ENCODE peak calls at places on chromosome 18, in seven cellular contexts. H is GM12878, C is PC-9, Z is astrocyte, W is fibroblast of lung, O is HCT116, D is endothelial cell of umbilical vein. Y is an unnamed sample.

GRCh38 chr18:59279193-59279592 is 5.9 kb upstream of the RAX start:
- DNase-seq in H (no peak), O (no peak), W (peak), Z (no peak), C (no peak), D (no peak), Y (no peak)

GRCh38 chr18:23943104-23943503 is 71.5 kb upstream of the TTC39C start:
- DNase-seq in C (no peak), W (no peak), Z (no peak), D (no peak), O (no peak), H (peak), Y (no peak)

GRCh38 chr18:42030586-42031182 is 75.7 kb downstream of the PIK3C3 start:
- DNase-seq in W (peak), D (peak), Z (peak), O (no peak), H (no peak), C (peak), Y (peak)

GRCh38 chr18:34709104-34709503 is 994 bp upstream of the DTNA start:
- DNase-seq in Z (peak), C (no peak), O (no peak), D (no peak), H (no peak), W (peak), Y (peak)

GRCh38 chr18:9771261-9771976 is 63.3 kb downstream of the RAB31 start:
- DNase-seq in O (peak), D (peak), C (peak), Z (peak), H (no peak), W (peak), Y (peak)

GRCh38 chr18:46623541-46623940 is 33.5 kb downstream of the LOXHD1 start:
- DNase-seq in W (no peak), Z (no peak), H (no peak), O (no peak), D (peak), C (no peak), Y (no peak)

GRCh38 chr18:34624551-34624950 is 85.5 kb upstream of the DTNA start:
- DNase-seq in C (no peak), W (peak), D (peak), Z (peak), H (no peak), O (no peak), Y (peak)

GRCh38 chr18:69757733-69758132 is 189.9 kb downstream of the CD226 start:
- DNase-seq in O (no peak), Z (peak), C (no peak), D (no peak), W (peak), H (no peak), Y (peak)

GRCh38 chr18:27921392-27921791 is 255.5 kb downstream of the CDH2 start:
- DNase-seq in H (no peak), Z (peak), O (no peak), C (peak), D (no peak), W (peak), Y (no peak)

GRCh38 chr18:4599312-4599711 is 144.2 kb upstream of the DLGAP1 start:
- DNase-seq in Z (no peak), C (no peak), O (no peak), H (no peak), W (no peak), D (no peak), Y (no peak)

GRCh38 chr18:25425030-25425429 is 73.1 kb upstream of the ZNF521 start:
- DNase-seq in Z (no peak), H (no peak), C (no peak), O (no peak), D (peak), W (no peak), Y (peak)

GRCh38 chr18:76615065-76615733 is 120.2 kb upstream of the ZNF516 start:
- DNase-seq in Z (peak), H (no peak), C (no peak), O (no peak), D (no peak), W (peak), Y (peak)

GRCh38 chr18:830315-830901 is 18.4 kb upstream of the YES1 start:
- DNase-seq in W (peak), D (peak), Z (peak), H (no peak), O (no peak), C (no peak), Y (peak)

GRCh38 chr18:44846450-44846849 is 165.8 kb downstream of the SETBP1 start:
- DNase-seq in W (no peak), D (no peak), H (no peak), Z (no peak), C (no peak), O (no peak), Y (no peak)

GRCh38 chr18:24027156-24027555 is 12.6 kb downstream of the TTC39C start:
- DNase-seq in H (no peak), Z (peak), D (no peak), C (peak), O (no peak), W (peak), Y (peak)

GRCh38 chr18:60910534-60910933 is 422.7 kb upstream of the CDH20 start:
- DNase-seq in H (no peak), D (no peak), W (peak), Z (peak), C (no peak), O (no peak), Y (no peak)

DNA sequence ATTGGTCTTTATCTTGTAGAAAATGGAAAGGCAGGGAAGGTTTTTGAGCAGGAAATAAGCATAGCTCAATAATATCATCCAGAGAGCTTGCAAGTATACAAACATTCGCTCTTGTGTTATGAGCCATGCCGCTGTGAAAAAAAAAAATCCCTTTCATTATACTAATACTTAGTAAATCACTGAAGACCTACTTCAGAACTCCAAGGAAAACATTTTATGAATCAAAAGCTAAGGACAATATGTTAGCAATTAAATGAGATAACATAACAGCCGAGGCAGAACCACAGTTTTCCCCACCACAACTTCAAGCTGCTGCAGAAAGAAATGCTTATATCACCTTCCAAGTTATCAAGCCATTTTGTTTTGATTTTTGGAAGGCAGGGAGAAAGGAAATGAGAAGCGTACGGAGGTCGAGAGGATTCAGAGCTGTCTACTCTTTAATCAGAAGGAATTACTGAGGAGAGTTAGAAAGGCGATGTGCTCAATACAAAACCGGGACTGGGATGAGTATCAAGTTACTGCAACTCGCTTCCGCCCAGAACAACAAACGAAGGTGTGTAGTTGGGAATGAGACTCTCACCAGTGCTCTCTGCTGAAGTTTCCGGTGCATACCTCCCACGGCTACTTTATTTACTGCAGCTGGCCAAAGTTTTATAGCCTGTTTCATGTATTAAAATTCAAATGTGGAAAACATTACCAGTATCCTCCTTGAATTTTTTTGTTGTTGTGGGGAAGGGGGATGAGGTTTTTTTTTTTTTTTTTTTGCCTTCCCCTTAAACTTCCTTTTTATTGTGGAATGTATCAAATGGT is 292.1 kb upstream of the CCDC68 start:
- DNase-seq in O (no peak), Z (peak), D (peak), W (peak), C (no peak), H (no peak), Y (peak)
- H3K4me2 ChIP-seq in O (no peak), Z (peak), D (peak), W (peak), C (no peak), H (peak), Y (peak)

GRCh38 chr18:74290831-74291770 is 662 bp downstream of the CYB5A start:
- DNase-seq in D (no peak), C (peak), O (peak), H (no peak), Z (no peak), W (no peak), Y (no peak)

GRCh38 chr18:74288730-74289129 is 3.0 kb downstream of the CYB5A start:
- DNase-seq in C (no peak), H (no peak), Z (no peak), W (no peak), O (no peak), D (no peak), Y (no peak)

GRCh38 chr18:74288041-74288440 is 3.7 kb downstream of the CYB5A start:
- DNase-seq in H (no peak), D (no peak), W (no peak), O (no peak), C (no peak), Z (no peak), Y (no peak)

GRCh38 chr18:74289946-74290478 is 1.8 kb downstream of the CYB5A start:
- DNase-seq in D (no peak), Z (no peak), C (no peak), O (no peak), W (no peak), H (no peak), Y (no peak)

DNA sequence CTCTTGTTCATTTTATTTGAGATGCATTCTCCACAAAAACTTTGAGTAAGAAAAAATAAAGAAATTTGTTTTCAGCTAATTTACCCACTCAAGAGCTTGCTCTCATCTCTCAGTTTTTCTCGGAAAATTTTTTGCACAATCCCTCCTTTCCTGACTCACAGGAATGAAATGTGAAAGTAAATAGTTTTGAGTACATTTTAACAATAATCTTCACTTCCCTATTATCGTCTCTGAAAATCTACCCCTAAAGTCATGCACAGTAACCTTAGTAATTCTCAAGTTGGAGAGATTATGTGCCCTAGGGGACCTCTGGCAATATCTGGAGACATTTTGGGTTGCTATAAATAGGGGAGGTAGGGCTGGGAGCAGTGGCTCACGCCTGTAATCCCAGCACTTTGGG is 2.6 kb downstream of the CYB5A start:
- DNase-seq in W (peak), O (no peak), D (no peak), C (no peak), Z (no peak), H (no peak), Y (peak)
- H3K4me2 ChIP-seq in W (no peak), O (no peak), D (no peak), C (peak), Z (no peak), H (no peak), Y (peak)

GRCh38 chr18:2903006-2903405 is 56.2 kb downstream of the EMILIN2 start:
- DNase-seq in W (peak), H (no peak), O (no peak), D (peak), C (no peak), Z (peak), Y (peak)

GRCh38 chr18:2906522-2907458 is 60.0 kb downstream of the EMILIN2 start:
- DNase-seq in Z (no peak), H (no peak), C (peak), W (no peak), D (peak), O (no peak), Y (no peak)

GRCh38 chr18:2907459-2908145 is 60.8 kb downstream of the EMILIN2 start:
- DNase-seq in W (no peak), O (no peak), C (no peak), Z (no peak), D (peak), H (no peak), Y (no peak)

GRCh38 chr18:2908166-2908945 is 61.5 kb downstream of the EMILIN2 start:
- DNase-seq in C (no peak), W (no peak), D (no peak), H (no peak), O (no peak), Z (no peak), Y (no peak)

DNA sequence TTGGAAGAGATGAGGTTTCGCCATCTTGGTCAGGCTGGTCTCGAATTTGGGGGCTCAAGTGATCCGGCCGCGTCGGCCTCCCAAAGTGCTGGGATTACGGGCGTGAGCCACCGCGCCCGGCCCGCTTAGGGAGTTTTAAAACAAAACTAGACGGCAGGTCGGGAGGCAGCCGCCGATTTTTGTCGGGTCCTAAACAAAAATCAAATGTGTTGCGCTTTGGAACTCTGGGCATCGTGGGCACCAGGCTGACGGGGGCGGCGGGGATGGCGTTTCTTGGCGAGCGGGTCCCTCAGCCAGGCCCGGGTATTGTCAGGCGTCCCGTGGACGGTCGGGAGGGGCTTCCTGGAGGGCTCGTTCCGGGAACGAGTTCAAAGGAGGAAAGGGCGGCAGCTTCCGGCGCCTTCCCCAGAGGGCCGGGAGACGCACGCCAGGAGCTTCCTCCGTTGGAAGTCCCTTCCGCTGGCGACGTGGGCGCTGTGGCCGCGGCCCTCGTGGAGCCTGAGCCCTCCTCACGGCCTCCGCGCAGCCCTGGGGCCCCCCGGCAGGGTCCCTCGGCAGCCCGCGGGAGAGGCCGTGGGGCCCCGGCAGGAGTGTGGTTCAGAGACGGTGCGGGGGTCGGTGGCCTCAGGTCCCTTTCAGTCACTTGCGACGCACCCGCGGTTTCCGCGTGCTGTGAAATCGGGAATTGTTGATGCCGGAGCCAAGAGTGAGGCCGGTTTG is 59.2 kb downstream of the EMILIN2 start:
- DNase-seq in C (no peak), O (peak), W (peak), H (no peak), D (peak), Z (no peak), Y (no peak)
- H3K4me2 ChIP-seq in C (no peak), O (peak), W (peak), H (peak), D (peak), Z (peak), Y (no peak)

GRCh38 chr18:79186649-79187048 is 117.5 kb downstream of the ATP9B start:
- DNase-seq in Z (no peak), H (peak), C (no peak), D (no peak), O (no peak), W (no peak), Y (no peak)
- H3K4me2 ChIP-seq in Z (no peak), H (peak), C (no peak), D (no peak), O (no peak), W (no peak), Y (no peak)

DNA sequence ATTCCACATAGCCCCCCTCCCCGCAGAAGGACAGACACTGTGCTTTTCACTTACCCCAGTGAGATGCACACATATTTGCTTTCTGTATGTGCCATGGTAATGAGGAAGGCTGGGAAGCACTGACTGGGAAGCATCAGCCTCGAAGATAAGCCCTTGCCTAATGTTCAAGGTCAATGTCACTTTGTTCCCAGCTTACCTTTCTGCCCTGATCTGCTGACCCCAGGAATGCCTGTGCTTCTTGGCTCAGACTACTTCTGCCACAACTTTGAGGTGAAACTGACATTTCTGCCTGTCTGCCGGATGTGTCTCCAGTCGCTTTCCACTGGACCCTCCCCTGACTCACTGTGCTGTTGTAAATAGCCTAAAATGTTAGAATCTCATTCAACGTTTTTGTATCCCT is 183.8 kb downstream of the PTPRM start:
- DNase-seq in W (no peak), O (no peak), D (no peak), C (no peak), H (no peak), Z (no peak), Y (no peak)
- H3K4me2 ChIP-seq in W (no peak), O (no peak), D (no peak), C (no peak), H (no peak), Z (no peak), Y (no peak)

GRCh38 chr18:65725421-65726050 is 25.3 kb upstream of the CDH7 start:
- DNase-seq in W (no peak), O (no peak), H (no peak), D (no peak), Z (no peak), C (peak), Y (no peak)
- H3K4me2 ChIP-seq in W (no peak), O (no peak), H (no peak), D (no peak), Z (no peak), C (peak), Y (no peak)

GRCh38 chr18:63889641-63890040 is 2.1 kb downstream of the SERPINB2 start:
- DNase-seq in H (no peak), D (no peak), O (no peak), C (no peak), Z (no peak), W (no peak), Y (no peak)
- H3K4me2 ChIP-seq in H (no peak), D (no peak), O (no peak), C (no peak), Z (no peak), W (no peak), Y (no peak)

GRCh38 chr18:48028081-48028480 is 97.6 kb upstream of the SMAD2 start:
- DNase-seq in W (no peak), O (no peak), Z (no peak), H (no peak), C (no peak), D (no peak), Y (no peak)

GRCh38 chr18:48024891-48025660 is 94.6 kb upstream of the SMAD2 start:
- DNase-seq in D (no peak), Z (no peak), W (no peak), O (no peak), C (no peak), H (no peak), Y (no peak)

GRCh38 chr18:48024009-48024512 is 93.6 kb upstream of the SMAD2 start:
- DNase-seq in H (no peak), C (no peak), W (no peak), D (no peak), Z (no peak), O (no peak), Y (no peak)

GRCh38 chr18:48027401-48027931 is 97.0 kb upstream of the SMAD2 start:
- DNase-seq in D (no peak), O (no peak), H (no peak), Z (no peak), C (no peak), W (no peak), Y (no peak)

DNA sequence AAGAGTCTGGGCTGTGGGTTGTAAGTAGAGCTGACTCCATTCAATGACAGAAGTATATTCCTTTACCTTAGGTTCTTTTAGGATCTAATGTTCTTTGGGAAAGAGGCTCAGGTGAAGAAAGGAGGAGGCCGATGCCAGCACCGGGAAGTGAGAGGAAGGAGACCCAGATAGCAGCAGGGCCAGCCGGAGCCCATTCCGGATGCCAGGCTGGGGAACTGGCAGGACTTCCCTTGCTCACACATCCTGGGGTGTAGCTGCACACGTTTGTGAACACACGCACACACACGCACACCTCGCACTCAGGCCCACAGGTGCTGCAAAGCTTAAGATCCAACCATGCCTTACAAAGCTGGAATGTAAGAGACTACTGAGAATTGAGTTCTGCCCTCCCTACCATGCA is 95.8 kb upstream of the SMAD2 start:
- DNase-seq in H (no peak), W (no peak), Z (no peak), C (no peak), D (no peak), O (no peak), Y (no peak)
- H3K4me2 ChIP-seq in H (no peak), W (no peak), Z (no peak), C (no peak), D (no peak), O (no peak), Y (no peak)

Y was measured in IMR-90.